ENCODE peak calls at places on chromosomes 2 and 18, in seven cellular contexts. One of them, this sample, is unnamed.

GRCh38 chr2:208072250-208072892 is 47.0 kb upstream of the PLEKHM3 start:
- DNase-seq in K562: peak
- DNase-seq in endothelial cell: peak
- DNase-seq in A549: peak
- DNase-seq in AG09319: peak
- DNase-seq in dorsolateral prefrontal cortex: peak
- DNase-seq in body of pancreas: peak
- DNase-seq in this sample: peak

GRCh38 chr2:213016166-213016983 is 135.0 kb downstream of the IKZF2 start:
- DNase-seq in K562: no peak
- DNase-seq in endothelial cell: no peak
- DNase-seq in A549: no peak
- DNase-seq in AG09319: no peak
- DNase-seq in dorsolateral prefrontal cortex: no peak
- DNase-seq in body of pancreas: no peak
- DNase-seq in this sample: no peak

GRCh38 chr2:113156278-113157107 is 17.3 kb upstream of the PSD4 start:
- DNase-seq in K562: no peak
- DNase-seq in endothelial cell: no peak
- DNase-seq in A549: no peak
- DNase-seq in AG09319: no peak
- DNase-seq in dorsolateral prefrontal cortex: no peak
- DNase-seq in body of pancreas: peak
- DNase-seq in this sample: no peak

GRCh38 chr2:203551653-203552250 is 16.7 kb upstream of the RAPH1 start:
- DNase-seq in K562: no peak
- DNase-seq in endothelial cell: no peak
- DNase-seq in A549: peak
- DNase-seq in AG09319: no peak
- DNase-seq in dorsolateral prefrontal cortex: no peak
- DNase-seq in body of pancreas: peak
- DNase-seq in this sample: no peak

GRCh38 chr2:239328306-239329191 is 72.3 kb downstream of the HDAC4 start:
- DNase-seq in K562: peak
- DNase-seq in endothelial cell: no peak
- DNase-seq in A549: no peak
- DNase-seq in AG09319: peak
- DNase-seq in dorsolateral prefrontal cortex: no peak
- DNase-seq in body of pancreas: peak
- DNase-seq in this sample: no peak

GRCh38 chr2:239780236-239780997 is 244.7 kb downstream of the NDUFA10 start:
- DNase-seq in K562: no peak
- DNase-seq in endothelial cell: no peak
- DNase-seq in A549: no peak
- DNase-seq in AG09319: no peak
- DNase-seq in dorsolateral prefrontal cortex: peak
- DNase-seq in body of pancreas: no peak
- DNase-seq in this sample: no peak

GRCh38 chr18:8468911-8469310 is 140.3 kb upstream of the RAB12 start:
- DNase-seq in K562: no peak
- DNase-seq in endothelial cell: no peak
- DNase-seq in A549: no peak
- DNase-seq in AG09319: no peak
- DNase-seq in dorsolateral prefrontal cortex: no peak
- DNase-seq in body of pancreas: no peak
- DNase-seq in this sample: no peak

GRCh38 chr2:58054264-58054663 is 7.7 kb downstream of the VRK2 start:
- DNase-seq in K562: no peak
- DNase-seq in endothelial cell: no peak
- DNase-seq in A549: no peak
- DNase-seq in AG09319: no peak
- DNase-seq in dorsolateral prefrontal cortex: no peak
- DNase-seq in body of pancreas: no peak
- DNase-seq in this sample: no peak

GRCh38 chr2:152028182-152028862 is 70.5 kb downstream of the CACNB4 start:
- DNase-seq in K562: no peak
- DNase-seq in endothelial cell: no peak
- DNase-seq in A549: no peak
- DNase-seq in AG09319: no peak
- DNase-seq in dorsolateral prefrontal cortex: no peak
- DNase-seq in body of pancreas: no peak
- DNase-seq in this sample: no peak

GRCh38 chr18:9803698-9804516 is 81.9 kb upstream of the TXNDC2 start:
- DNase-seq in K562: peak
- DNase-seq in endothelial cell: no peak
- DNase-seq in A549: no peak
- DNase-seq in AG09319: no peak
- DNase-seq in dorsolateral prefrontal cortex: no peak
- DNase-seq in body of pancreas: peak
- DNase-seq in this sample: no peak

GRCh38 chr2:7905756-7906155 is 776.1 kb upstream of the ID2 start:
- DNase-seq in K562: no peak
- DNase-seq in endothelial cell: no peak
- DNase-seq in A549: no peak
- DNase-seq in AG09319: no peak
- DNase-seq in dorsolateral prefrontal cortex: no peak
- DNase-seq in body of pancreas: peak
- DNase-seq in this sample: no peak

GRCh38 chr2:119692310-119692709 is 13.3 kb downstream of the TMEM177 start:
- DNase-seq in K562: no peak
- DNase-seq in endothelial cell: no peak
- DNase-seq in A549: no peak
- DNase-seq in AG09319: no peak
- DNase-seq in dorsolateral prefrontal cortex: no peak
- DNase-seq in body of pancreas: no peak
- DNase-seq in this sample: no peak

GRCh38 chr2:119694994-119695521 is 16.1 kb downstream of the TMEM177 start:
- DNase-seq in K562: no peak
- DNase-seq in endothelial cell: no peak
- DNase-seq in A549: no peak
- DNase-seq in AG09319: peak
- DNase-seq in dorsolateral prefrontal cortex: no peak
- DNase-seq in body of pancreas: peak
- DNase-seq in this sample: no peak

GRCh38 chr2:3814846-3815245 is 111.5 kb downstream of the DCDC2C start:
- DNase-seq in K562: no peak
- DNase-seq in endothelial cell: no peak
- DNase-seq in A549: no peak
- DNase-seq in AG09319: no peak
- DNase-seq in dorsolateral prefrontal cortex: no peak
- DNase-seq in body of pancreas: no peak
- DNase-seq in this sample: no peak

GRCh38 chr2:197388866-197389587 is 45.8 kb downstream of the SF3B1 start:
- DNase-seq in K562: no peak
- DNase-seq in endothelial cell: no peak
- DNase-seq in A549: no peak
- DNase-seq in AG09319: no peak
- DNase-seq in dorsolateral prefrontal cortex: no peak
- DNase-seq in body of pancreas: no peak
- DNase-seq in this sample: no peak

GRCh38 chr2:85547089-85547858 is 8.3 kb downstream of the MAT2A start:
- DNase-seq in K562: peak
- DNase-seq in endothelial cell: no peak
- DNase-seq in A549: no peak
- DNase-seq in AG09319: no peak
- DNase-seq in dorsolateral prefrontal cortex: no peak
- DNase-seq in body of pancreas: peak
- DNase-seq in this sample: no peak

GRCh38 chr2:177673602-177674595 is 281.3 kb downstream of the AGPS start:
- DNase-seq in K562: no peak
- DNase-seq in endothelial cell: no peak
- DNase-seq in A549: peak
- DNase-seq in AG09319: no peak
- DNase-seq in dorsolateral prefrontal cortex: no peak
- DNase-seq in body of pancreas: no peak
- DNase-seq in this sample: no peak
- TF ChIP-seq CTCF in K562: peak
- TF ChIP-seq CTCF in endothelial cell: no peak
- TF ChIP-seq CTCF in A549: no peak
- TF ChIP-seq CTCF in AG09319: peak
- TF ChIP-seq CTCF in dorsolateral prefrontal cortex: no peak
- TF ChIP-seq CTCF in body of pancreas: no peak
- TF ChIP-seq CTCF in this sample: no peak

GRCh38 chr2:96789245-96789617 is 26.8 kb upstream of the CNNM3 start:
- DNase-seq in K562: no peak
- DNase-seq in endothelial cell: no peak
- DNase-seq in A549: no peak
- DNase-seq in AG09319: no peak
- DNase-seq in dorsolateral prefrontal cortex: no peak
- DNase-seq in body of pancreas: no peak
- DNase-seq in this sample: no peak

GRCh38 chr2:96788393-96789244 is 27.4 kb upstream of the CNNM3 start:
- DNase-seq in K562: no peak
- DNase-seq in endothelial cell: no peak
- DNase-seq in A549: peak
- DNase-seq in AG09319: no peak
- DNase-seq in dorsolateral prefrontal cortex: peak
- DNase-seq in body of pancreas: peak
- DNase-seq in this sample: no peak

GRCh38 chr2:96795076-96795475 is 21.0 kb upstream of the CNNM3 start:
- DNase-seq in K562: no peak
- DNase-seq in endothelial cell: no peak
- DNase-seq in A549: no peak
- DNase-seq in AG09319: no peak
- DNase-seq in dorsolateral prefrontal cortex: no peak
- DNase-seq in body of pancreas: no peak
- DNase-seq in this sample: no peak

GRCh38 chr2:96797066-96797625 is 18.9 kb upstream of the CNNM3 start:
- DNase-seq in K562: no peak
- DNase-seq in endothelial cell: no peak
- DNase-seq in A549: no peak
- DNase-seq in AG09319: no peak
- DNase-seq in dorsolateral prefrontal cortex: no peak
- DNase-seq in body of pancreas: no peak
- DNase-seq in this sample: no peak

GRCh38 chr2:96792772-96793749 is 23.0 kb upstream of the CNNM3 start:
- DNase-seq in K562: no peak
- DNase-seq in endothelial cell: no peak
- DNase-seq in A549: no peak
- DNase-seq in AG09319: no peak
- DNase-seq in dorsolateral prefrontal cortex: no peak
- DNase-seq in body of pancreas: no peak
- DNase-seq in this sample: no peak
- TF ChIP-seq CTCF in K562: no peak
- TF ChIP-seq CTCF in endothelial cell: no peak
- TF ChIP-seq CTCF in A549: no peak
- TF ChIP-seq CTCF in AG09319: no peak
- TF ChIP-seq CTCF in dorsolateral prefrontal cortex: no peak
- TF ChIP-seq CTCF in body of pancreas: no peak
- TF ChIP-seq CTCF in this sample: no peak

DNA sequence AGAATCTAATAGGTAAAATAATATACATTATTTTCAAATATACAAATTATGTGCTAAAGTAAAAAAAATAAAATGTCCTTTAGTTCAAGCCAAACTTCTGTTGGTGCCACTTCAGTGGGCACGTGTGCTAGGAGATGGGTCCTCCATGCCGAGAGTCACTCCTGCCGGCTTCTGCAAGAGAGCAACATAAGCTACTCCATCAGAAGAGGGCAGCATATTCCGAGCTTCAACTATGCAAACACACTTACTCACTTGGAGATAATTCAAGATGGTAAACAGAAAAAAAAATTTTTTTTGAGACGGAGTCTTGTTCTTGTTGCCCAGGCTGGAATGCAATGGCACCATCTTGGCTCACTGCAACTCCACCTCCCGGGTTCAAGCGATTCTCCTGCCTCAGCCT is 24.4 kb downstream of the CNOT11 start:
- DNase-seq in K562: no peak
- DNase-seq in endothelial cell: no peak
- DNase-seq in A549: peak
- DNase-seq in AG09319: no peak
- DNase-seq in dorsolateral prefrontal cortex: no peak
- DNase-seq in body of pancreas: peak
- DNase-seq in this sample: no peak
- TF ChIP-seq CTCF in K562: no peak
- TF ChIP-seq CTCF in endothelial cell: no peak
- TF ChIP-seq CTCF in A549: peak
- TF ChIP-seq CTCF in AG09319: no peak
- TF ChIP-seq CTCF in dorsolateral prefrontal cortex: peak
- TF ChIP-seq CTCF in body of pancreas: peak
- TF ChIP-seq CTCF in this sample: no peak

GRCh38 chr2:49770919-49771318 is 616.6 kb upstream of the FSHR start:
- DNase-seq in K562: no peak
- DNase-seq in endothelial cell: peak
- DNase-seq in A549: peak
- DNase-seq in AG09319: no peak
- DNase-seq in dorsolateral prefrontal cortex: peak
- DNase-seq in body of pancreas: peak
- DNase-seq in this sample: no peak
- TF ChIP-seq CTCF in K562: no peak
- TF ChIP-seq CTCF in endothelial cell: peak
- TF ChIP-seq CTCF in A549: peak
- TF ChIP-seq CTCF in AG09319: no peak
- TF ChIP-seq CTCF in dorsolateral prefrontal cortex: peak
- TF ChIP-seq CTCF in body of pancreas: peak
- TF ChIP-seq CTCF in this sample: peak

DNA sequence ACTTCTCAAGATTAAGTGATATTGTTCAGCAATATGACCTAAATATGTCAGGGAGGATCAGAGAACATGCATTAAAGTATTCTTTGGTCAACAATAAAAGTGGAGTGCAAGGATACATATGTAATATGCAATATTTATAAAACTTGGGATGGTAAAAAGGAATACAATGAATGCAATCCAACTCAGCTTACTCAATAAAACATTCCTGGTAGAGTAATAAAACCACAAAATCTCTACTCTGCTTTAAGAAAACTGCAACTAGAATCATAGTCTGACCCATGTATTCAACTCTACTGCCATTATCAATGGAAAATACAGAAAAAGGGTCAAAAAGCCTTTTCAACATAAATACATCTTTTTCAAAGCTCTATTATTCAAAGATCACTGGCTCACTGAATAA is 11.6 kb downstream of the IRS1 start:
- DNase-seq in K562: no peak
- DNase-seq in endothelial cell: no peak
- DNase-seq in A549: no peak
- DNase-seq in AG09319: no peak
- DNase-seq in dorsolateral prefrontal cortex: no peak
- DNase-seq in body of pancreas: no peak
- DNase-seq in this sample: no peak
- TF ChIP-seq CTCF in K562: no peak
- TF ChIP-seq CTCF in endothelial cell: no peak
- TF ChIP-seq CTCF in A549: no peak
- TF ChIP-seq CTCF in AG09319: no peak
- TF ChIP-seq CTCF in dorsolateral prefrontal cortex: no peak
- TF ChIP-seq CTCF in body of pancreas: no peak
- TF ChIP-seq CTCF in this sample: no peak